ENCODE peak calls at places on chromosome 19, in six cellular contexts. R is HepG2, G is GM12891, Y is H1, H is K562, A is GM12878. T is an unnamed sample.

GRCh38 chr19:44552324-44552723 is 22.8 kb upstream of the CEACAM20 start:
- DNase-seq in A (no peak), G (peak; percentile 17), H (peak; percentile 78), Y (peak; percentile 70), R (peak; percentile 47), T (no peak)

GRCh38 chr19:16376649-16377048 is 52.0 kb downstream of the KLF2 start:
- DNase-seq in R (no peak), G (no peak), A (no peak), H (peak; percentile 27), Y (no peak), T (no peak)

GRCh38 chr19:42246143-42246868 is 3.9 kb upstream of the GSK3A start:
- DNase-seq in Y (no peak), R (no peak), H (peak; percentile 65), G (no peak), A (no peak), T (no peak)

GRCh38 chr19:46678110-46678732 is 17.2 kb upstream of the DACT3 start:
- DNase-seq in R (no peak), G (peak; percentile 73), Y (no peak), A (no peak), H (peak; percentile 86), T (peak; percentile 77)

GRCh38 chr19:11125994-11126685 is 29.4 kb downstream of the SPC24 start:
- DNase-seq in A (no peak), R (peak; percentile 67), G (peak; percentile 56), Y (no peak), H (peak; percentile 81), T (no peak)

GRCh38 chr19:7263521-7263920 is 30.7 kb downstream of the INSR start:
- DNase-seq in Y (no peak), R (no peak), A (no peak), H (no peak), G (no peak), T (no peak)

GRCh38 chr19:35457173-35457572 is 9.1 kb downstream of the FFAR2 start:
- DNase-seq in H (no peak), A (peak; percentile 68), R (no peak), Y (no peak), G (no peak), T (no peak)

GRCh38 chr19:53432088-53432661 is 391 bp downstream of the ZNF761 start:
- DNase-seq in H (peak; percentile 22), G (no peak), R (no peak), Y (no peak), A (no peak), T (no peak)

GRCh38 chr19:40616178-40616577 is 15.0 kb downstream of the LTBP4 start:
- DNase-seq in A (no peak), R (no peak), H (no peak), G (no peak), Y (no peak), T (no peak)
- TF ChIP-seq POLR2A in A (no peak), R (no peak), H (no peak), G (no peak), Y (no peak), T (no peak)

DNA sequence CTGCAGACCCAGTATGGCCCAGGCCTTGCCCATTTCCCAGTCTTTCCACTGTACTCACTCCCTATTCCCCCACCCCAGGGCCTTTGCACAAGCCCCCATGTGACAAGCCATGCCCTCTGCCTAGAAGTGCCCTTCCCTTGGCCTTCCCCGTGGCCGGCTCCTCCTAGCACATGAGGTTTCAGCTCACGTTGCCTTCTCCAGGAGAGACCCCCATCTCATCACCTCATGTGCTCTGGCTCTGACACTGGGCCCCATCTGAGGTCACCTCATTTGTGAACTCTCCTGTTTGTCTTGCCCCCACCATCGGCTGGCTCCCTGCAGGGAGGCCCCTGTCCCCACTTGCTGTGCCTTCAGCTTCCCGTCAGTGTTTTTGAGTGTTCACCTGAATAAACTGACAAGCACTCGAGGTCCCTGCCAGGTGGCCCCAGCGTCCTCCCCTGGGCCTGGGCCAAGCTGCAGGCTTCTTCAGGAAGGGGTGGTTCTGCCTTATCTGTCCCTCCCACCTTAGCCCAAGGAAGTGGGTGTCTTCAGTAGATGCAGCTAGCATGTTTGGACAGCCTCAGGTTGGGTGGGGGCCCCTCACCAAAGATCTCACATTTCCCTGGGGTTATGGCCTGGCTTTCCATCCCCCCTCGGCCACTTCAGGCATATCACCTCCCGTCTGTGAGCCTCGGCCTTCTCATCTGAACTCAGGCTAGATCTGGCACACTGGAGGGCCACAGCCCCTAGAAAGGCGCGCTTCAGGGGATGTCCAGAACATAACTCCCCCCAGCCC is 3.8 kb upstream of the SLC25A42 start:
- DNase-seq in H (peak; percentile 98), G (no peak), A (no peak), R (no peak), Y (no peak), T (no peak)
- TF ChIP-seq POLR2AphosphoS5 in H (peak; percentile 97), G (no peak), A (no peak), R (no peak), Y (no peak), T (no peak)

GRCh38 chr19:12668937-12669271 is 2.3 kb downstream of the WDR83 start:
- DNase-seq in A (no peak), R (peak; percentile 40), H (peak; percentile 75), G (no peak), Y (no peak), T (no peak)
- TF ChIP-seq TAF1 in A (no peak), R (no peak), H (no peak), G (no peak), Y (no peak), T (no peak)

GRCh38 chr19:3330047-3330446 is 36.3 kb upstream of the NFIC start:
- DNase-seq in Y (no peak), A (no peak), R (no peak), G (no peak), H (no peak), T (no peak)

GRCh38 chr19:3333020-3333583 is 33.3 kb upstream of the NFIC start:
- DNase-seq in G (no peak), A (no peak), R (no peak), Y (no peak), H (no peak), T (no peak)

GRCh38 chr19:3324405-3324856 is 42.0 kb upstream of the NFIC start:
- DNase-seq in A (no peak), H (peak; percentile 79), R (peak; percentile 52), Y (no peak), G (no peak), T (peak; percentile 48)

GRCh38 chr19:3325451-3325850 is 40.9 kb upstream of the NFIC start:
- DNase-seq in H (no peak), R (no peak), G (no peak), A (no peak), Y (no peak), T (no peak)

GRCh38 chr19:3328743-3329142 is 37.6 kb upstream of the NFIC start:
- DNase-seq in R (no peak), G (no peak), H (no peak), A (no peak), Y (no peak), T (no peak)
- TF ChIP-seq POLR2A in R (no peak), G (no peak), H (no peak), A (no peak), Y (no peak), T (no peak)

DNA sequence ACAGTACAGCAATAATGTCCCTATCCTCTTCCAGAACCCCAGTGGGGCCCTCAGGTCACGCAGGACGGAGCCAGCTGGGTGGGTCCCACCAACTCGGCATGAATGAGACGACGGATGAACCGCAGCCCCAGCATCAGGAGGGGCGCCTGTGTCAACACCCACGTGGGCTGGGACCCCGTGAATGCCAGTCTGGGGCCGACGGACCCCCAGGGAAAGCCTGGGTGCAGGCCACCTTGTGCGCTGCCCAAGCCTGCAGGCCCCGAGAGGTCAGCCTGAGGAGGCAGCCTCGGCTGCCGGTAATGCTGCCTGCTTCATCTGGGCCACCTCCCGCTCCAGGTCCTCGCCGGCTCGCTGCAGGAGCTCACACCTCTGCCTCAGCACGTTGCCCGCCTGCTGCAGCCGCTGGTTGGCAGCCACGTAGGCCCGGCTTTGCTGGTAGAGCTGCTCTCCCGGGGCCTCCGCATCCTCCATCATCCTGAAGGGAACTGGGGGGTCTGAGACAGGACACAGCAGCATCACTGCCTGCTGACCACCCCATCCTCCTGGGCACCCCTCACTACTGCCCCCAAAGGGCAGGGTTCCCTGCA is 4.2 kb downstream of the C19orf25 start:
- DNase-seq in G (no peak), Y (no peak), R (no peak), A (no peak), H (no peak), T (no peak)
- TF ChIP-seq POLR2AphosphoS5 in G (no peak), Y (no peak), R (no peak), A (no peak), H (no peak), T (no peak)